ENCODE peak calls at places on chromosomes 3 and 15, in six cellular contexts. One of them, this sample, is unnamed.

GRCh38 chr3:48503406-48504050 is 446 bp downstream of the SHISA5 start:
- DNase-seq in type B pancreatic cell: no peak
- DNase-seq in PC-9: peak
- DNase-seq in colonic mucosa: peak
- DNase-seq in BE2C: peak
- DNase-seq in GM12865: no peak
- DNase-seq in this sample: peak

GRCh38 chr15:25795712-25796111 is 67.4 kb downstream of the ATP10A start:
- DNase-seq in GM12865: no peak
- DNase-seq in BE2C: no peak
- DNase-seq in colonic mucosa: peak
- DNase-seq in PC-9: no peak
- DNase-seq in type B pancreatic cell: no peak
- DNase-seq in this sample: no peak

GRCh38 chr3:78804251-78805037 is 963.4 kb downstream of the ROBO1 start:
- DNase-seq in BE2C: no peak
- DNase-seq in colonic mucosa: no peak
- DNase-seq in type B pancreatic cell: no peak
- DNase-seq in PC-9: no peak
- DNase-seq in GM12865: no peak
- DNase-seq in this sample: no peak

GRCh38 chr3:23271876-23272741 is 69.0 kb downstream of the UBE2E2 start:
- DNase-seq in BE2C: no peak
- DNase-seq in type B pancreatic cell: no peak
- DNase-seq in colonic mucosa: no peak
- DNase-seq in GM12865: no peak
- DNase-seq in PC-9: no peak
- DNase-seq in this sample: no peak

GRCh38 chr15:60119101-60119500 is 115.0 kb downstream of the FOXB1 start:
- DNase-seq in colonic mucosa: no peak
- DNase-seq in type B pancreatic cell: no peak
- DNase-seq in BE2C: no peak
- DNase-seq in GM12865: no peak
- DNase-seq in PC-9: no peak
- DNase-seq in this sample: no peak

GRCh38 chr3:901953-902778 is 190.7 kb upstream of the CNTN6 start:
- DNase-seq in GM12865: peak
- DNase-seq in BE2C: no peak
- DNase-seq in PC-9: no peak
- DNase-seq in type B pancreatic cell: no peak
- DNase-seq in colonic mucosa: no peak
- DNase-seq in this sample: no peak

GRCh38 chr3:72446406-72447058 is 401.7 kb downstream of the SHQ1 start:
- DNase-seq in colonic mucosa: no peak
- DNase-seq in type B pancreatic cell: peak
- DNase-seq in PC-9: no peak
- DNase-seq in GM12865: peak
- DNase-seq in BE2C: no peak
- DNase-seq in this sample: peak

GRCh38 chr3:38576131-38577088 is 73.1 kb downstream of the SCN5A start:
- DNase-seq in PC-9: no peak
- DNase-seq in BE2C: no peak
- DNase-seq in type B pancreatic cell: peak
- DNase-seq in GM12865: no peak
- DNase-seq in colonic mucosa: no peak
- DNase-seq in this sample: no peak

GRCh38 chr15:57227899-57228298 is 148.4 kb upstream of the CGNL1 start:
- DNase-seq in PC-9: no peak
- DNase-seq in GM12865: no peak
- DNase-seq in colonic mucosa: no peak
- DNase-seq in type B pancreatic cell: no peak
- DNase-seq in BE2C: no peak
- DNase-seq in this sample: no peak

GRCh38 chr3:128585974-128586373 is 64.6 kb downstream of the RPN1 start:
- DNase-seq in PC-9: peak
- DNase-seq in type B pancreatic cell: no peak
- DNase-seq in colonic mucosa: no peak
- DNase-seq in GM12865: no peak
- DNase-seq in BE2C: no peak
- DNase-seq in this sample: no peak

GRCh38 chr15:76963596-76963995 is 31.3 kb upstream of the PSTPIP1 start:
- DNase-seq in colonic mucosa: no peak
- DNase-seq in GM12865: no peak
- DNase-seq in type B pancreatic cell: no peak
- DNase-seq in PC-9: no peak
- DNase-seq in BE2C: no peak
- DNase-seq in this sample: no peak

GRCh38 chr3:33186524-33187367 is 31.9 kb downstream of the SUSD5 start:
- DNase-seq in PC-9: no peak
- DNase-seq in type B pancreatic cell: no peak
- DNase-seq in BE2C: no peak
- DNase-seq in GM12865: no peak
- DNase-seq in colonic mucosa: no peak
- DNase-seq in this sample: no peak

GRCh38 chr3:67296039-67296892 is 298.2 kb downstream of the KBTBD8 start:
- DNase-seq in type B pancreatic cell: no peak
- DNase-seq in PC-9: no peak
- DNase-seq in BE2C: no peak
- DNase-seq in colonic mucosa: no peak
- DNase-seq in GM12865: no peak
- DNase-seq in this sample: no peak

GRCh38 chr3:8760091-8760490 is 9.3 kb downstream of the OXTR start:
- DNase-seq in colonic mucosa: no peak
- DNase-seq in PC-9: no peak
- DNase-seq in type B pancreatic cell: no peak
- DNase-seq in BE2C: no peak
- DNase-seq in GM12865: no peak
- DNase-seq in this sample: no peak

GRCh38 chr3:18335202-18335601 is 89.9 kb downstream of the SATB1 start:
- DNase-seq in PC-9: no peak
- DNase-seq in BE2C: no peak
- DNase-seq in GM12865: no peak
- DNase-seq in colonic mucosa: no peak
- DNase-seq in type B pancreatic cell: no peak
- DNase-seq in this sample: no peak

GRCh38 chr15:41024880-41025279 is 71.6 kb downstream of the CHAC1 start:
- DNase-seq in type B pancreatic cell: no peak
- DNase-seq in BE2C: no peak
- DNase-seq in PC-9: no peak
- DNase-seq in GM12865: no peak
- DNase-seq in colonic mucosa: no peak
- DNase-seq in this sample: no peak

GRCh38 chr3:4984511-4984864 is 5.3 kb downstream of the BHLHE40 start:
- DNase-seq in GM12865: no peak
- DNase-seq in BE2C: no peak
- DNase-seq in type B pancreatic cell: no peak
- DNase-seq in PC-9: no peak
- DNase-seq in colonic mucosa: no peak
- DNase-seq in this sample: no peak

GRCh38 chr15:58453931-58454793 is 22.4 kb downstream of the LIPC start:
- DNase-seq in GM12865: peak
- DNase-seq in BE2C: no peak
- DNase-seq in colonic mucosa: no peak
- DNase-seq in type B pancreatic cell: no peak
- DNase-seq in PC-9: no peak
- DNase-seq in this sample: peak

GRCh38 chr3:63931290-63931689 is 19.1 kb upstream of the SCAANT1 start:
- DNase-seq in PC-9: no peak
- DNase-seq in BE2C: no peak
- DNase-seq in type B pancreatic cell: no peak
- DNase-seq in GM12865: no peak
- DNase-seq in colonic mucosa: no peak
- DNase-seq in this sample: no peak
- TF ChIP-seq CTCF in PC-9: no peak
- TF ChIP-seq CTCF in BE2C: peak
- TF ChIP-seq CTCF in type B pancreatic cell: peak
- TF ChIP-seq CTCF in GM12865: no peak
- TF ChIP-seq CTCF in colonic mucosa: no peak
- TF ChIP-seq CTCF in this sample: no peak

GRCh38 chr15:65851981-65852380 is 17.3 kb upstream of the RAB11A start:
- DNase-seq in PC-9: no peak
- DNase-seq in GM12865: no peak
- DNase-seq in BE2C: no peak
- DNase-seq in type B pancreatic cell: no peak
- DNase-seq in colonic mucosa: no peak
- DNase-seq in this sample: no peak
- TF ChIP-seq CTCF in PC-9: no peak
- TF ChIP-seq CTCF in GM12865: no peak
- TF ChIP-seq CTCF in BE2C: no peak
- TF ChIP-seq CTCF in type B pancreatic cell: no peak
- TF ChIP-seq CTCF in colonic mucosa: no peak
- TF ChIP-seq CTCF in this sample: no peak

GRCh38 chr15:66498501-66499386 is 1.2 kb upstream of the SNAPC5 start:
- DNase-seq in type B pancreatic cell: peak
- DNase-seq in colonic mucosa: no peak
- DNase-seq in BE2C: no peak
- DNase-seq in GM12865: peak
- DNase-seq in PC-9: no peak
- DNase-seq in this sample: no peak
- TF ChIP-seq CTCF in type B pancreatic cell: peak
- TF ChIP-seq CTCF in colonic mucosa: peak
- TF ChIP-seq CTCF in BE2C: peak
- TF ChIP-seq CTCF in GM12865: peak
- TF ChIP-seq CTCF in PC-9: peak
- TF ChIP-seq CTCF in this sample: peak

DNA sequence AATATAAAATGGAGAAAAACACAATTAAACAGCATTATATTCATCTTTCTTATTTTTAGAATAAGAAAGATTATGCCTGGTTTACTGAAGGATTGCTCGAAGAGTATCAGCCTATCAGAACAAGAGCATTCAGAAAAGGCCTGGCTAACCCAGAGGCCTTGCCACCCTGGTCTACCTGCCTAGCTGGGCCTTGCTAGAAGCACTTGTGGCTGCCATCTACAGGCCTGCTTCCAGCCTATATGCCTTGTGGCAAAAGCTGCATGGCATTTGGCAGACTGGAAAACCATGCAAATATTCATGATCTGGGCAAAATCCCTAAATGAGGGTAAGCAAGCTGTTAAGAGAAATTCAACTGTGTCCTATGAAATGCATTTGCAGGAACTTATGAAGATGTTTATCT is 9.3 kb upstream of the ATP13A4 start:
- DNase-seq in type B pancreatic cell: no peak
- DNase-seq in BE2C: no peak
- DNase-seq in GM12865: peak
- DNase-seq in PC-9: no peak
- DNase-seq in colonic mucosa: peak
- DNase-seq in this sample: no peak
- TF ChIP-seq CTCF in type B pancreatic cell: no peak
- TF ChIP-seq CTCF in BE2C: no peak
- TF ChIP-seq CTCF in GM12865: no peak
- TF ChIP-seq CTCF in PC-9: no peak
- TF ChIP-seq CTCF in colonic mucosa: peak
- TF ChIP-seq CTCF in this sample: no peak

GRCh38 chr3:120420855-120421570 is 29.8 kb downstream of the FSTL1 start:
- DNase-seq in BE2C: no peak
- DNase-seq in type B pancreatic cell: no peak
- DNase-seq in PC-9: no peak
- DNase-seq in GM12865: no peak
- DNase-seq in colonic mucosa: no peak
- DNase-seq in this sample: no peak
- TF ChIP-seq CTCF in BE2C: no peak
- TF ChIP-seq CTCF in type B pancreatic cell: no peak
- TF ChIP-seq CTCF in PC-9: no peak
- TF ChIP-seq CTCF in GM12865: no peak
- TF ChIP-seq CTCF in colonic mucosa: no peak
- TF ChIP-seq CTCF in this sample: no peak

DNA sequence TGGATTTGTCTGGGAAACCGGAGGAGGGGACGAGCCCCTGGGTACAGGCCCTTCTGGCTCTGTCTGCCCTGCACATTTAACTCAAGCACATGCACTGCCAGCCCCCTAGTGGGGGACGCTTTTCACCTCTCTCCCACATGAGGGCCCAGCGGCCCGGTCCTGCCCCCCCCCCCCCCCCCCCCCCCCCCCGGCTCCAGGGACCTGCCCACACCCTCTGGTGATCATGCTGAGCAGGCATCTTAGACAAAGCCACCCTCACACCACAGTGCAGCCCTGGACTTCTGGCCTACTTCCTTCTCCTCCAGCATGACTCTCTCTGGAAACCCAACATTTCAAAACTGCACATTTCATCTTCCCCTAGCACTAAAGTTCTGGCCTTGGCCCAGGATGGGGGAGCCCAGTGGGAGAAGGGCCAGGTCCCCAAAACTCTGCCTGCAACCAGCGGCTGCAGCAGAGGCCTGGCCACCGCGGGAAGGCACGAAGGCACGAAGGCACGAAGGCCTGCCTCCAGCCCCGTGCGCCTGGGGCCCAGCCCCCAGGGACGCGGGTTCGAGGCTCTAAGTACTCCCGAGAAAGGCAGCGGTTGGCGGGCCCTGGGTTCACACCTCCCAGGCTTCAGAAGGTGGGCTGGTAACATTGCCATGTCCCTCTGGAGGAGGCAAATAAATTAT is 14.1 kb downstream of the KLF15 start:
- DNase-seq in type B pancreatic cell: peak
- DNase-seq in GM12865: no peak
- DNase-seq in colonic mucosa: peak
- DNase-seq in BE2C: peak
- DNase-seq in PC-9: no peak
- DNase-seq in this sample: no peak
- TF ChIP-seq CTCF in type B pancreatic cell: peak
- TF ChIP-seq CTCF in GM12865: no peak
- TF ChIP-seq CTCF in colonic mucosa: no peak
- TF ChIP-seq CTCF in BE2C: peak
- TF ChIP-seq CTCF in PC-9: no peak
- TF ChIP-seq CTCF in this sample: no peak

DNA sequence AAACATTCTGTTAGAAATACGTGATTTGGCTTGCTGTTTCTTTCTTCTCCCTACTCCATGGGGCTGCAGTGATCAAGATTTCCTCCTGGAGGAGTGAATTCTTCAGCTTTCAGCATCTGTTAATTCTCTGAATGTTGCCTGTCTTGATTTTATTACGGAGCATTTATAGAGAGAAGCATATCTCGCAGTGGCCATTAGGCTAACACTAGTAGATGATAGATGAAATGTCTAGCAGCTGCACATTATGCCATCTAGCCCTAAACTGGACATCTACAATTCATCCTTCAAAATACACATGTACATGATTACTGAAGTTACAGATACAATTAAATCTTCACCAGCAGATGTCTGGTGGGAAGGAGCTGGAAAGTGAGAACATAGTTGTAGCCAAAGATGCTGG is 769.8 kb upstream of the NECTIN3 start:
- DNase-seq in GM12865: no peak
- DNase-seq in colonic mucosa: no peak
- DNase-seq in PC-9: no peak
- DNase-seq in type B pancreatic cell: no peak
- DNase-seq in BE2C: no peak
- DNase-seq in this sample: no peak
- TF ChIP-seq CTCF in GM12865: no peak
- TF ChIP-seq CTCF in colonic mucosa: no peak
- TF ChIP-seq CTCF in PC-9: no peak
- TF ChIP-seq CTCF in type B pancreatic cell: no peak
- TF ChIP-seq CTCF in BE2C: no peak
- TF ChIP-seq CTCF in this sample: no peak

GRCh38 chr3:15470261-15470660 is 42.9 kb downstream of the EAF1 start:
- DNase-seq in PC-9: no peak
- DNase-seq in type B pancreatic cell: no peak
- DNase-seq in BE2C: no peak
- DNase-seq in colonic mucosa: no peak
- DNase-seq in GM12865: peak
- DNase-seq in this sample: no peak
- TF ChIP-seq CTCF in PC-9: no peak
- TF ChIP-seq CTCF in type B pancreatic cell: no peak
- TF ChIP-seq CTCF in BE2C: no peak
- TF ChIP-seq CTCF in colonic mucosa: no peak
- TF ChIP-seq CTCF in GM12865: peak
- TF ChIP-seq CTCF in this sample: no peak

GRCh38 chr15:101407439-101407838 is 82.1 kb downstream of the PCSK6 start:
- DNase-seq in PC-9: no peak
- DNase-seq in type B pancreatic cell: no peak
- DNase-seq in BE2C: no peak
- DNase-seq in GM12865: peak
- DNase-seq in colonic mucosa: no peak
- DNase-seq in this sample: peak
- TF ChIP-seq CTCF in PC-9: no peak
- TF ChIP-seq CTCF in type B pancreatic cell: no peak
- TF ChIP-seq CTCF in BE2C: no peak
- TF ChIP-seq CTCF in GM12865: no peak
- TF ChIP-seq CTCF in colonic mucosa: no peak
- TF ChIP-seq CTCF in this sample: no peak